ENCODE peak calls at places on chromosomes 4 and X, in six cellular contexts. P is effector CD4-positive, alpha-beta T cell; B is A549; J is non-pigmented ciliary epithelial cell; E is body of pancreas; R is OCI-LY7. Y is an unnamed sample.

GRCh38 chr4:24174622-24175021 is 284.8 kb upstream of the PPARGC1A start:
- DNase-seq in P (no peak), B (no peak), J (no peak), E (no peak), R (no peak), Y (no peak)

GRCh38 chr4:56633486-56633885 is 47.6 kb downstream of the HOPX start:
- DNase-seq in P (no peak), B (no peak), J (no peak), E (no peak), R (no peak), Y (no peak)

GRCh38 chrX:116749943-116750342 is 287.2 kb upstream of the CT83 start:
- DNase-seq in P (no peak), B (peak), J (no peak), E (no peak), R (no peak), Y (no peak)

GRCh38 chr4:74651198-74651597 is 143.1 kb downstream of the BTC start:
- DNase-seq in P (no peak), B (no peak), J (no peak), E (no peak), R (no peak), Y (no peak)

GRCh38 chrX:65127804-65128203 is 151.6 kb upstream of the ZC4H2 start:
- DNase-seq in P (no peak), B (no peak), J (no peak), E (no peak), R (no peak), Y (no peak)

GRCh38 chrX:153381684-153382532 is 19.2 kb downstream of the PNMA6E start:
- DNase-seq in P (no peak), B (peak), J (peak), E (peak), R (peak), Y (peak)

GRCh38 chr4:117447925-117448324 is 362.5 kb upstream of the TRAM1L1 start:
- DNase-seq in P (no peak), B (peak), J (no peak), E (no peak), R (peak), Y (no peak)

GRCh38 chr4:48939785-48940184 is 33.2 kb upstream of the OCIAD2 start:
- DNase-seq in P (no peak), B (peak), J (peak), E (no peak), R (no peak), Y (peak)